ENCODE peak calls at places on chromosomes 4 and X, in nine cellular contexts. F is T47D, K is omental fat pad, O is HuH-7, Q is foreskin melanocyte, M is HFF-Myc, S is KG1, D is HTR-8/SVneo, I is AG04450. R is an unnamed sample.

GRCh38 chr4:19776021-19776459 is 475.7 kb upstream of the SLIT2 start:
- DNase-seq in F (no peak), Q (peak; percentile 69), S (no peak), K (no peak), M (no peak), I (peak; percentile 23), D (peak; percentile 73), O (no peak), R (no peak)

GRCh38 chr4:150229538-150229937 is 151.3 kb downstream of the DCLK2 start:
- DNase-seq in D (no peak), O (no peak), S (no peak), I (no peak), F (no peak), Q (no peak), K (no peak), M (no peak), R (no peak)

GRCh38 chrX:136910565-136911040 is 30.1 kb upstream of the RBMX start:
- DNase-seq in D (no peak), M (no peak), F (no peak), I (no peak), Q (no peak), K (no peak), O (no peak), S (no peak), R (no peak)

GRCh38 chrX:46710927-46711623 is 47.8 kb downstream of the SLC9A7 start:
- DNase-seq in O (no peak), I (no peak), M (no peak), S (no peak), F (no peak), Q (no peak), K (no peak), D (no peak), R (no peak)

GRCh38 chr4:125421547-125421946 is 106.8 kb downstream of the FAT4 start:
- DNase-seq in O (no peak), I (no peak), D (no peak), Q (no peak), F (no peak), M (no peak), S (no peak), K (no peak), R (no peak)

GRCh38 chrX:17944833-17945497 is 83.9 kb upstream of the RAI2 start:
- DNase-seq in I (no peak), K (no peak), D (no peak), S (peak; percentile 3), M (no peak), F (peak; percentile 30), Q (no peak), O (no peak), R (peak; percentile 29)

GRCh38 chrX:97987979-97988378 is 1104.3 kb downstream of the RPA4 start:
- DNase-seq in M (no peak), D (no peak), K (no peak), I (no peak), O (no peak), F (no peak), Q (no peak), S (no peak), R (no peak)

GRCh38 chr4:26178874-26179273 is 141.9 kb upstream of the RBPJ start:
- DNase-seq in Q (no peak), D (no peak), K (no peak), M (no peak), I (no peak), S (no peak), O (no peak), F (no peak), R (peak; percentile 50)

GRCh38 chr4:140635606-140636005 is 66.8 kb upstream of the UCP1 start:
- DNase-seq in S (no peak), D (peak; percentile 36), O (peak; percentile 73), Q (no peak), F (peak; percentile 77), I (no peak), K (no peak), M (no peak), R (no peak)

GRCh38 chr4:186037692-186038658 is 31.0 kb upstream of the TLR3 start:
- DNase-seq in D (peak; percentile 79), M (peak; percentile 39), S (no peak), I (peak; percentile 60), F (peak; percentile 80), Q (peak; percentile 53), K (no peak), O (peak; percentile 8), R (no peak)

GRCh38 chrX:10030570-10030969 is 63.4 kb downstream of the CLDN34 start:
- DNase-seq in D (no peak), F (peak; percentile 83), Q (no peak), K (no peak), I (no peak), M (no peak), S (no peak), O (no peak), R (no peak)

GRCh38 chrX:80808854-80809493 is 703 bp downstream of the BRWD3 start:
- DNase-seq in D (no peak), S (no peak), O (no peak), I (no peak), F (no peak), M (no peak), K (no peak), Q (no peak), R (no peak)

GRCh38 chrX:105488731-105489130 is 268.2 kb upstream of the TEX13A start:
- DNase-seq in Q (no peak), D (no peak), M (no peak), O (no peak), F (no peak), S (no peak), I (no peak), K (no peak), R (no peak)

GRCh38 chr4:120724656-120725055 is 197.9 kb downstream of the PRDM5 start:
- DNase-seq in Q (no peak), I (no peak), D (no peak), F (no peak), M (no peak), S (no peak), O (no peak), K (no peak), R (no peak)

GRCh38 chrX:140766024-140766611 is 56.6 kb downstream of the LINC00632 start:
- DNase-seq in K (no peak), S (peak; percentile 19), M (peak; percentile 30), O (peak; percentile 10), F (peak; percentile 54), I (peak; percentile 27), Q (no peak), D (no peak), R (peak; percentile 25)

GRCh38 chr4:28462766-28463165 is 1602.1 kb downstream of the STIM2 start:
- DNase-seq in O (no peak), Q (no peak), M (no peak), S (no peak), K (no peak), F (peak; percentile 26), D (no peak), I (no peak), R (no peak)

GRCh38 chr4:83112678-83113428 is 1.7 kb downstream of the PLAC8 start:
- DNase-seq in F (peak; percentile 44), I (no peak), D (peak; percentile 37), O (no peak), K (no peak), M (no peak), Q (no peak), S (peak; percentile 74), R (no peak)

GRCh38 chrX:46488712-46489111 is 56.5 kb downstream of the ZNF674 start:
- DNase-seq in O (no peak), S (no peak), K (no peak), D (no peak), F (no peak), M (no peak), Q (no peak), I (no peak), R (no peak)

GRCh38 chrX:106341823-106342222 is 173.7 kb downstream of the PWWP3B start:
- DNase-seq in K (no peak), S (no peak), I (no peak), D (no peak), O (no peak), M (no peak), Q (no peak), F (no peak), R (no peak)

GRCh38 chr4:18934197-18934596 is 912.6 kb upstream of the LCORL start:
- DNase-seq in I (no peak), F (peak; percentile 30), D (peak; percentile 7), M (no peak), S (no peak), K (no peak), O (no peak), Q (peak; percentile 5), R (no peak)

GRCh38 chr4:2395038-2395437 is 23.4 kb downstream of the ZFYVE28 start:
- DNase-seq in D (no peak), K (no peak), I (no peak), Q (no peak), M (no peak), S (no peak), F (no peak), O (no peak), R (no peak)

GRCh38 chr4:108045687-108046024 is 56.0 kb downstream of the HADH start:
- DNase-seq in O (no peak), I (no peak), K (no peak), S (no peak), Q (no peak), F (peak; percentile 72), M (no peak), D (no peak), R (no peak)

GRCh38 chrX:3522016-3522690 is 175.7 kb upstream of the MXRA5 start:
- DNase-seq in F (no peak), Q (peak; percentile 70), S (no peak), O (no peak), D (no peak), K (no peak), I (peak; percentile 63), M (no peak), R (no peak)

GRCh38 chr4:182653596-182653995 is 263.6 kb downstream of the DCTD start:
- DNase-seq in I (no peak), O (no peak), D (no peak), M (no peak), Q (no peak), S (no peak), F (no peak), K (no peak), R (no peak)

GRCh38 chrX:101291204-101291603 is at the start of gene TAF7L:
- DNase-seq in Q (peak; percentile 0), K (no peak), O (no peak), M (no peak), I (no peak), S (no peak), F (no peak), D (no peak), R (no peak)

GRCh38 chr4:47612116-47613023 is 127.3 kb downstream of the ATP10D start:
- DNase-seq in K (no peak), M (no peak), S (no peak), D (peak; percentile 14), O (no peak), I (no peak), F (no peak), Q (no peak), R (no peak)

GRCh38 chr4:6257243-6258025 is 12.2 kb upstream of the WFS1 start:
- DNase-seq in K (no peak), I (no peak), Q (peak; percentile 46), D (no peak), S (no peak), O (no peak), F (no peak), M (no peak), R (no peak)

GRCh38 chr4:78552398-78553396 is 1.1 kb downstream of the ANXA3 start:
- DNase-seq in S (no peak), D (no peak), I (no peak), M (no peak), K (no peak), F (peak; percentile 37), Q (no peak), O (no peak), R (no peak)

GRCh38 chr4:182280439-182281111 is 37.4 kb downstream of the TENM3 start:
- DNase-seq in S (no peak), D (no peak), F (no peak), M (no peak), O (no peak), I (no peak), K (no peak), Q (no peak), R (no peak)

R was measured in tibial nerve.